ENCODE peak calls at places on chromosomes 12 and 14, in eight cellular contexts. Z, V, R, F, L, O, E and I are unnamed samples.

GRCh38 chr14:101480022-101480746 is 81.1 kb upstream of the DIO3 start:
- DNase-seq in Z (no peak), R (no peak), O (peak; percentile 15), F (no peak), L (no peak), E (no peak), V (no peak), I (no peak)

GRCh38 chr12:11729008-11729407 is 79.5 kb downstream of the ETV6 start:
- DNase-seq in Z (no peak), F (peak; percentile 53), V (no peak), R (no peak), L (no peak), E (no peak), O (peak; percentile 83), I (no peak)

GRCh38 chr12:28569698-28570411 is 379.6 kb downstream of the CCDC91 start:
- DNase-seq in R (no peak), F (no peak), E (no peak), O (no peak), V (no peak), L (no peak), Z (no peak), I (no peak)

GRCh38 chr12:120902846-120903381 is 1.2 kb downstream of the SPPL3 start:
- DNase-seq in F (no peak), L (no peak), O (no peak), E (no peak), R (no peak), Z (no peak), V (no peak), I (no peak)

GRCh38 chr12:52580496-52580895 is 6.9 kb upstream of the KRT74 start:
- DNase-seq in F (no peak), Z (no peak), V (no peak), L (no peak), O (no peak), R (no peak), E (no peak), I (no peak)

GRCh38 chr12:18799561-18799960 is 61.6 kb downstream of the CAPZA3 start:
- DNase-seq in E (no peak), R (no peak), O (no peak), V (no peak), Z (no peak), L (no peak), F (no peak), I (no peak)

GRCh38 chr12:25373396-25373795 is 122.7 kb upstream of the KRAS start:
- DNase-seq in L (no peak), Z (no peak), O (no peak), R (no peak), V (no peak), F (no peak), E (no peak), I (no peak)

GRCh38 chr12:66149702-66150398 is 19.3 kb upstream of the LLPH start:
- DNase-seq in F (no peak), E (peak; percentile 43), L (no peak), R (no peak), Z (no peak), O (peak; percentile 74), V (no peak), I (no peak)

GRCh38 chr12:32679910-32680217 is 763 bp downstream of the DNM1L start:
- DNase-seq in V (no peak), E (no peak), F (no peak), R (no peak), Z (no peak), L (no peak), O (no peak), I (no peak)
- TF ChIP-seq POLR2AphosphoS5 in V (no peak), E (no peak), F (no peak), R (no peak), Z (no peak), L (no peak), O (no peak), I (no peak)

DNA sequence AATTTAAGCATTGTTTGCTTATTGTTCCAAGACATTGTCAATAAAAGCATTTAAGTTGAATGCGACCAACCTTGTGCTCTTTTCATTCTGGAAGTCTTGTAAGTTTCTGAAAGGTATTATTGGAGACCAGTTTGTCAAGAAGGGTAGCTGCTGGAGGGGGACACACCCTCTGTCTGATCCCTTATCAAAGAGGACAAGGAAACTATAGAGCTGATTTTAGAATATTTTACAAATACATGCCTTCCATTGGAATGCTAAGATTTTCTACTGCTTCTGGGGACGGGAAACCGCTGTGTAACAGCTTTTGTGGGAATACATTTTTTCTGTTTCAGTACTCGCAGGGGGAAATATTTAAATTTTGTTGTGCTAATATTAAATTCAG is 3.5 kb downstream of the FOS start:
- DNase-seq in E (no peak), V (no peak), L (no peak), R (no peak), F (no peak), O (no peak), Z (no peak), I (no peak)
- TF ChIP-seq POLR2AphosphoS5 in E (no peak), V (no peak), L (peak; percentile 63), R (no peak), F (no peak), O (peak; percentile 80), Z (no peak), I (no peak)

GRCh38 chr14:21087294-21088091 is 11.0 kb downstream of the ZNF219 start:
- DNase-seq in E (peak; percentile 97), Z (no peak), F (no peak), L (no peak), R (peak; percentile 80), O (no peak), V (no peak), I (no peak)

GRCh38 chr14:21086908-21087293 is 11.6 kb downstream of the ZNF219 start:
- DNase-seq in Z (no peak), L (no peak), F (no peak), O (no peak), E (no peak), R (no peak), V (no peak), I (no peak)

GRCh38 chr14:21084396-21084795 is 14.1 kb downstream of the ZNF219 start:
- DNase-seq in E (no peak), R (peak; percentile 7), L (no peak), V (no peak), O (no peak), F (no peak), Z (no peak), I (no peak)

GRCh38 chr14:21083565-21084325 is 13.6 kb downstream of the ARHGEF40 start:
- DNase-seq in R (peak; percentile 16), E (no peak), V (no peak), L (no peak), Z (no peak), F (no peak), O (no peak), I (no peak)

DNA sequence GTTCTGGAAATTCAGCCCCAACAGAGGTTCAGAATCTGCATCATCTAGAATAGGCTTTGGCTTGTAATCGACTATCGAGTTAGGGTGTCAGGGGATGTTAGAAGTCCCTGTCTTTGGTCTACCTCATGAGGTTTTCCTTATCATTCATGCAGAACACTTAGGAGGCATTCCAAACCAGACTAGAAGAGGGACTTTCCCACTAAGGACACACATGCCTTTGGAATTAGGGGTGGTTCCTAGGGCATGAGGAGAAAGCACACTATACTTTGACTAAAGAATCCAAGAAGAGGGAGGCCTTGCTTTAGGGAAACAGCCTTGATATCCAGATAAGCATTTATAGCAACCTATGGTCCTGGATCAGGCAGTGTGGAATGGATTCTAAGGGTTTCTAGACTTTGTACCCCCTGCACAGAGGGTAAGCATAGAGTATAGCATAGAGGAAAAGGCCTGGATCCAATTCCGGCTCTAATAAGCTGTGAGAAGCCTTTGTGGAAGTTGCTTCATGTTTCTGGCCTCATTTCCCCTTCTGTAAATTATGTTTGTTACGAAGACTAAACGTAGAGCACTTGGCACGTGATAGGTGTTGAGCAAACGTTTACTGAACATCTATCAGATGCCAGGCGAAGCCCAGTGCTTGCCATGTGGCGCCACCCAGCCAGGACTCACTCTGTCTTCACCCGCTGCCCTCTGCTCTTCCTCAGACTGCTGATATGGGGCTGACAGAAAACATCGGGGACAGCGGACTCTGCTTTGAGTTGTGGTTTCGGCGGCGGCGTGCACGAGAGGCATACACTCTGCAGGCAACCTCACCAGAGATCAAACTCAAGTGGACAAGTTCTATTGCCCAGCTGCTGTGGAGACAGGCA is 13.2 kb downstream of the ZNF219 start:
- DNase-seq in L (no peak), O (peak; percentile 63), V (no peak), E (no peak), R (peak; percentile 15), Z (no peak), F (peak; percentile 87), I (no peak)
- TF ChIP-seq POLR2AphosphoS5 in L (no peak), O (peak; percentile 28), V (no peak), E (no peak), R (peak; percentile 16), Z (no peak), F (peak; percentile 87), I (no peak)

DNA sequence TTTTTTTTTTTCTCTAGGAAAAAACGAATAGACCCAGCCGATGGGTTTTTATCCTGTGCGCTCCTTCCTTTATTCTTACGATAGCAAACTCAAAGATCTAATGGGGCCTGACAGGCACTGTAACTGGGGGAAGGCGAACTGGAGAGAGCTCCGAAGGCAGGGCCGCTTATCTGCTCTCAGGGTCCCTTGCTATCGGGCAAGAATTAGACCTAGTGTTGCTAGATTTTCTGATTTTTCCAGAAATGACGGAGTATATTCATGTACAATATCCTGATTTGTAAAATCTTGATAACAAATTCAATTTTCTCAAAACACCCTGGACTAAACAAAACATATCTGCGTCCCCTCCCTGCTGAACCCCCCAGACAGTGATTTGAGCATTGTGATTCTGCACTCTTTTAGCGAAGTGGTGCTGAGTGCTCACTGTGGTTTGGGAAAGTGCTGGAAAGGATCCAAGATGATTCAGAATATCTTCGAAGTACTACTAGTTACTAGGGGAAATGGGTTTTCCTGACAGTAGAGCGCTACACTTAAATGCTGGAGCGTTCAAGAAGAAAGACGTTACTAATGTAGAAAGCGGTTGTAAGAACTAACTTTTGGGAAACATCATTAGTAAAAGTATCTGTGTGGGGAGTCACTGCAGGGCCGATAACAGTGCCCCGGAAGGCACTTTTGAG is 685 bp upstream of the STXBP6 start:
- DNase-seq in E (peak; percentile 59), V (no peak), F (peak; percentile 24), R (no peak), Z (no peak), O (no peak), L (no peak), I (no peak)
- TF ChIP-seq POLR2AphosphoS5 in E (no peak), V (no peak), F (no peak), R (no peak), Z (no peak), O (no peak), L (no peak), I (no peak)

GRCh38 chr12:57886590-57887363 is 40.2 kb upstream of the CTDSP2 start:
- DNase-seq in F (no peak), V (no peak), O (no peak), E (no peak), L (no peak), R (no peak), Z (no peak), I (no peak)

GRCh38 chr12:57887631-57888406 is 41.3 kb upstream of the CTDSP2 start:
- DNase-seq in L (no peak), F (peak; percentile 61), O (peak; percentile 61), R (peak; percentile 77), E (peak; percentile 57), Z (no peak), V (no peak), I (no peak)

GRCh38 chr12:57890191-57891120 is 43.9 kb upstream of the CTDSP2 start:
- DNase-seq in O (no peak), F (no peak), L (no peak), Z (no peak), R (no peak), V (no peak), E (no peak), I (no peak)

GRCh38 chr12:57889541-57889989 is 43.0 kb upstream of the CTDSP2 start:
- DNase-seq in L (no peak), V (no peak), E (no peak), O (no peak), R (no peak), Z (no peak), F (no peak), I (no peak)

GRCh38 chr12:57888407-57889157 is 42.1 kb upstream of the CTDSP2 start:
- DNase-seq in R (no peak), V (no peak), L (no peak), E (peak; percentile 76), Z (no peak), F (peak; percentile 81), O (peak; percentile 61), I (no peak)
- TF ChIP-seq POLR2AphosphoS5 in R (no peak), V (no peak), L (no peak), E (no peak), Z (no peak), F (peak; percentile 80), O (peak; percentile 80), I (no peak)